ENCODE peak calls at places on chromosomes 5 and 9, in nine cellular contexts. U is small intestine; I is right lobe of liver; H is aorta; R is BJ; S is CD8-positive, alpha-beta T cell; J is upper lobe of left lung; F is CD8-positive, alpha-beta memory T cell; Y is mesenchymal stem cell. G is an unnamed sample. For H3K27me3 and H3K36me3, the result is how much of the 10 kb centered on the place peaks cover.

GRCh38 chr5:139276426-139276825 is 17.1 kb upstream of the MATR3 start:
- DNase-seq in U (no peak), I (no peak), H (no peak), R (no peak), S (no peak), J (no peak), F (no peak), Y (no peak), G (no peak)

GRCh38 chr5:150485770-150486401 is 22.0 kb upstream of the NDST1 start:
- DNase-seq in U (peak), I (peak), H (peak), R (no peak), S (peak), J (peak), F (no peak), Y (peak), G (peak)

GRCh38 chr9:35490155-35490909 is 421 bp downstream of the RUSC2 start:
- DNase-seq in U (peak), I (peak), H (peak), R (no peak), S (no peak), J (peak), F (no peak), Y (no peak), G (peak)

GRCh38 chr5:30871191-30871590 is 322.3 kb upstream of the CDH6 start:
- DNase-seq in U (no peak), I (no peak), H (no peak), R (no peak), S (no peak), J (no peak), F (no peak), Y (no peak), G (no peak)

GRCh38 chr5:146754621-146755020 is 123.9 kb downstream of the PPP2R2B start:
- DNase-seq in U (no peak), I (no peak), H (no peak), R (no peak), S (no peak), J (no peak), F (no peak), Y (no peak), G (no peak)

GRCh38 chr5:61599370-61600140 is 267.5 kb downstream of the ZSWIM6 start:
- DNase-seq in U (peak), I (no peak), H (no peak), R (peak), S (no peak), J (no peak), F (no peak), Y (peak), G (no peak)

GRCh38 chr5:153659337-153659736 is 168.9 kb downstream of the GRIA1 start:
- DNase-seq in U (no peak), I (no peak), H (no peak), R (peak), S (no peak), J (no peak), F (no peak), Y (peak), G (no peak)

GRCh38 chr9:134318941-134319305 is 7.3 kb upstream of the RXRA start:
- DNase-seq in U (no peak), I (peak), H (peak), R (no peak), S (no peak), J (no peak), F (no peak), Y (no peak), G (no peak)

GRCh38 chr9:129596541-129597328 is 24.2 kb downstream of the C9orf50 start:
- DNase-seq in U (no peak), I (no peak), H (peak), R (no peak), S (no peak), J (peak), F (no peak), Y (peak), G (peak)

GRCh38 chr5:174571662-174572397 is 152.6 kb upstream of the MSX2 start:
- DNase-seq in U (peak), I (no peak), H (no peak), R (peak), S (no peak), J (no peak), F (no peak), Y (peak), G (peak)

GRCh38 chr9:571066-571465 is 270.4 kb upstream of the DMRT1 start:
- DNase-seq in U (no peak), I (no peak), H (no peak), R (no peak), S (no peak), J (no peak), F (no peak), Y (no peak), G (no peak)

GRCh38 chr5:88544616-88545150 is 276.0 kb upstream of the TMEM161B start:
- DNase-seq in U (no peak), I (no peak), H (no peak), R (no peak), S (no peak), J (no peak), F (no peak), Y (no peak), G (no peak)

GRCh38 chr5:115551415-115551814 is 6.8 kb upstream of the FEM1C start:
- DNase-seq in U (peak), I (no peak), H (no peak), R (no peak), S (no peak), J (no peak), F (no peak), Y (no peak), G (no peak)

GRCh38 chr5:11322133-11322532 is 561.1 kb upstream of the DAP start:
- DNase-seq in U (no peak), I (no peak), H (no peak), R (no peak), S (no peak), J (no peak), F (no peak), Y (peak), G (no peak)

GRCh38 chr9:121725008-121725795 is 73.8 kb downstream of the DAB2IP start:
- DNase-seq in U (no peak), I (peak), H (peak), R (peak), S (no peak), J (peak), F (no peak), Y (peak), G (no peak)

GRCh38 chr5:112023766-112024165 is 266.8 kb upstream of the NREP start:
- DNase-seq in U (no peak), I (no peak), H (no peak), R (no peak), S (no peak), J (no peak), F (no peak), Y (no peak), G (no peak)

GRCh38 chr9:23011669-23012068 is 565.0 kb downstream of the DMRTA1 start:
- DNase-seq in U (no peak), I (no peak), H (no peak), R (no peak), S (no peak), J (no peak), F (no peak), Y (no peak), G (no peak)

GRCh38 chr9:7756088-7756487 is 43.5 kb downstream of the DMAC1 start:
- DNase-seq in U (no peak), I (no peak), H (no peak), R (no peak), S (no peak), J (no peak), F (no peak), Y (no peak), G (no peak)

GRCh38 chr9:136303066-136303824 is 649 bp downstream of the CCDC187 start:
- DNase-seq in U (no peak), I (no peak), H (no peak), R (no peak), S (no peak), J (no peak), F (no peak), Y (no peak), G (no peak)

GRCh38 chr9:73773896-73774295 is 622.2 kb downstream of the ANXA1 start:
- DNase-seq in U (no peak), I (no peak), H (no peak), R (no peak), S (no peak), J (no peak), F (no peak), Y (no peak), G (no peak)
- H3K4me3 ChIP-seq in U (no peak), I (no peak), H (no peak), R (no peak), S (no peak), J (no peak), F (no peak), Y (no peak), G (no peak)

DNA sequence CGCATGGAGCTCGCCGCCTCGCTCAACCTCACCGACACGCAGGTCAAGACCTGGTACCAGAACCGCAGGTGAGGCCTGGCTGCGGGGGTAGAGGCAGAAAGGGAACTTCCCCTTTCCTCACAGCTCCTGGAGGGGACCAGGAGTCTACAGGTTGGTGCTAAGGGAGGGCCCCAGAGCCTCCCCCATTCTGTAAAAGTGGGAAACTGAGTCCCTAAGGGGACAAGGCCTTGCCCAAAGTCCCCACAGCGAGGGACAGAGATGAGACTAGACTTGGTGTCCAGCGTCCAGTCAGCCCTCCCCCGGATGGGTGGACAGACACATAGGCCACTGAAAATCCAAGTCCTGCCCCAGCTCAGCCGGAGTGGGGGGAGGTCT is 5.1 kb downstream of the BARHL1 start:
- DNase-seq in U (no peak), I (peak), H (peak), R (no peak), S (no peak), J (no peak), F (no peak), Y (no peak), G (peak)
- H3K27me3 ChIP-seq in U (under half), I (half or more), H (under half), R (half or more), S (half or more), J (under half), F (half or more), Y (half or more), G (half or more)

DNA sequence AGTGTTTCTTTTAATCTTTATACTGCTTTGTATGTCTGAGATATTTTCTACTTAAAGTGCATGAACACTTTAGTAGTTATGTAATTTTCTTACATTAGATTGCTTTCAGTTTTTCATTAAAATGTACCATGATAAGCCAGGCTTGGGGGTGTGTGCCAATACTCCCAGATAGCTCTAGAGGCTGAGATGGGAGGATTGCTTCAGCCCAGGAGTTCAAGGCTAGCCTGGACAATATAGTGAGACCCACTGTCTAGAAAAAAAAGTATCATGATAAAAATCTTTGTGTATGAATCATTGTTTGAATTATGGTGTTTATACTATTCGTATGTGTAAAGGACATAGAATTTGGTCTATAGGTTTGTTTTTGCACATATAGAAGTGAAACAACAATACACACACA is 2.9 kb downstream of the RAD50 start:
- DNase-seq in U (no peak), I (no peak), H (no peak), R (no peak), S (no peak), J (no peak), F (no peak), Y (no peak), G (no peak)
- H3K36me3 ChIP-seq in U (under half), I (under half), H (under half), R (under half), S (under half), J (under half), F (under half), Y (under half), G (under half)

DNA sequence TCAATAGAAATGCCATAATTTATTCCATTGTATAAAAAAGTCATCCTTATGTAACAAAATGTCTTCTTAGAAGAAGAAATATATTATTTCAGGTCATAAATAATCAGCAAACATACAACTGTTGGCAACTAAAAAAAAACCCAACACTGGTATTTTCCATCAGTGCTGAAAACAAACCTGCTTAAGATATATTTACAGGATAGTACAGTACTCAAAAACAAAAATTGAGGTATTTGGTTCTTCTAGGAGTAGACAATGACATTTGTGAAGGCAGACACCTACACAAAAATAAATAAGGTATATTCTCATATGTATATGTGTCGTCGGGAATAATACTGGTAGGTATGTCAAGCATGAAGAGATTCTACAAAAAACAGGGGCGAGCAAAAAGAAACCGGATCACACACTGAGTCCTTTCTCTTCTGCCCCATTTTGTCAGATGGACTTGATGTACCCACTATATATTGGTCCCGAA is 2.9 kb downstream of the DUSP1 start:
- DNase-seq in U (no peak), I (no peak), H (no peak), R (no peak), S (no peak), J (no peak), F (no peak), Y (no peak), G (no peak)
- H3K4me3 ChIP-seq in U (peak), I (peak), H (peak), R (peak), S (no peak), J (peak), F (peak), Y (no peak), G (no peak)

GRCh38 chr9:101026824-101027223 is 1.7 kb upstream of the PLPPR1 start:
- DNase-seq in U (peak), I (no peak), H (no peak), R (no peak), S (no peak), J (no peak), F (no peak), Y (no peak), G (no peak)
- H3K27me3 ChIP-seq in U (under half), I (under half), H (under half), R (under half), S (under half), J (under half), F (under half), Y (under half), G (under half)

DNA sequence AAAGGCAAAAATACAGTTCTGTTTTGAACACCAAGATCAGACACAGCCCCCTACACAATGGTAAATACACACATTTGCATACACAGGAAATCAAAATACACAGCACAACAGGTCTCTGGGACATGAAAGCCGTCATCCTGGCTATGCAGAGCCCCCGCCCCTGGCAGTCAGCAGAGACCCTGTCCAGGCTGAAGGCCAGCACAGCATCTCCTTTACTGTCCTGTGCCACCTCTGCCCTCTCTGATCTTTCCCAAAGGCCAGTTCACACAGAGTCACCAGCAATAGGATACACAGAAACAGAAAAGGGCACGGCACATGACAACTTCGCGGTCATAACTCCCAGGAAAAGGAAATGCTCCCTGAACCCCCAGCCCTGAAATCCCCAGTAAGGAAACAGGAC is 34.2 kb upstream of the SMU1 start:
- DNase-seq in U (no peak), I (no peak), H (no peak), R (no peak), S (no peak), J (no peak), F (no peak), Y (no peak), G (no peak)
- H3K36me3 ChIP-seq in U (under half), I (under half), H (under half), R (under half), S (under half), J (half or more), F (under half), Y (under half), G (under half)

DNA sequence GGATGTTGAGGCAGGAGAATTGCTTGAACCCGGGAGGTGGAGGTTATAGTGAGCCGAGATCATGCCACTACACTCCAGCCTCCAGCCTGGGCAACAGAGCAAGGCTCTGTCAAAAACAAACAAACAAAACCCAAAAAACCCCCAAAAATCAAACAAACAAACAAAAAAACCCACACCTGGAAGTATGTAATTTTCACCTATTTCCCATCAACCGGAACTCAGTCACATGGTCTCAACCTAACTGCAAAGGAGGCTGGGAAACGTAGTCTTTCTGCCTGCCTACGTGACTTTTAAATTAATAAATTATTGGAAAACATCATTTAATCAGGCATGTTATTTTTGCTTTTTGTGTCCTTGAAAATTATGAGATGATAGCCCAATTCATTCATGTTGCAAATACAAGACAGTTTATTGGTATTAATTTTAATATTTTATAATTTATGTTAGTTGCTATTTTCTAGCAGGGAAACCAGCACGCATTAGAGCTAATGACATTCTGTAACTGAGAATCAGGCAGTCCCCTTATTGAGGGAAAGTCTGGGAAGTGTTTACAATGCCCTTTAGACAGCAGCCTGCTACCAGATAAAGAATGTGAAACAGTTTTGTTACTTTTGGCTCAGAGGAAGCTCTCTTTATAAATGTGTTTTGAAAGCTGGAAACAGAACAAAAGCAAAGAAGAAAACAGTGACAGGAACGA is 110.3 kb downstream of the NXNL2 start:
- DNase-seq in U (no peak), I (no peak), H (no peak), R (no peak), S (no peak), J (no peak), F (no peak), Y (peak), G (no peak)
- H3K4me3 ChIP-seq in U (no peak), I (no peak), H (no peak), R (peak), S (no peak), J (no peak), F (no peak), Y (no peak), G (no peak)

G was measured in H7.